ENCODE peak calls at places on chromosomes 11 and 22, in six cellular contexts. K is body of pancreas, M is IMR-90, E is tibial nerve, Z is transverse colon, B is endothelial cell of umbilical vein. I is an unnamed sample.

GRCh38 chr11:114399903-114400221 is 449 bp downstream of the C11orf71 start:
- DNase-seq in K (peak), Z (no peak), M (no peak), B (no peak), E (peak), I (peak)

GRCh38 chr11:74929431-74930363 is 19.2 kb downstream of the XRRA1 start:
- DNase-seq in E (peak), K (peak), B (peak), M (peak), Z (peak), I (peak)

GRCh38 chr11:28142724-28143123 is 34.5 kb downstream of the METTL15 start:
- DNase-seq in B (no peak), K (no peak), M (no peak), Z (no peak), E (no peak), I (no peak)

GRCh38 chr22:46018859-46019258 is 41.9 kb upstream of the WNT7B start:
- DNase-seq in E (no peak), Z (no peak), M (no peak), K (no peak), B (no peak), I (no peak)

GRCh38 chr11:117221775-117222517 is 9.9 kb downstream of the PCSK7 start:
- DNase-seq in M (peak), K (peak), Z (peak), B (no peak), E (peak), I (no peak)

GRCh38 chr22:28894320-28894719 is 10.9 kb downstream of the ZNRF3 start:
- DNase-seq in K (peak), E (no peak), M (no peak), Z (peak), B (no peak), I (peak)

GRCh38 chr11:42552786-42553185 is 759.0 kb upstream of the API5 start:
- DNase-seq in E (no peak), Z (no peak), K (peak), M (no peak), B (no peak), I (no peak)

GRCh38 chr11:104534268-104534667 is 364.0 kb downstream of the CASP12 start:
- DNase-seq in M (peak), K (no peak), E (no peak), Z (no peak), B (peak), I (no peak)

GRCh38 chr11:27678242-27678641 is 22.0 kb downstream of the BDNF start:
- DNase-seq in E (no peak), B (no peak), Z (no peak), K (no peak), M (peak), I (no peak)

GRCh38 chr22:49298834-49299750 is 528.6 kb downstream of the BRD1 start:
- DNase-seq in M (no peak), K (no peak), Z (no peak), E (no peak), B (no peak), I (no peak)

GRCh38 chr22:21000215-21000986 is 1.5 kb downstream of the THAP7 start:
- DNase-seq in K (no peak), B (no peak), M (no peak), Z (no peak), E (no peak), I (no peak)

GRCh38 chr11:116312560-116313340 is 460.0 kb downstream of the BUD13 start:
- DNase-seq in Z (peak), K (peak), B (peak), E (peak), M (no peak), I (peak)

GRCh38 chr11:95341246-95341645 is 110.2 kb upstream of the SESN3 start:
- DNase-seq in E (no peak), B (peak), Z (no peak), K (no peak), M (no peak), I (no peak)

GRCh38 chr11:91261513-91261912 is 963.1 kb upstream of the FAT3 start:
- DNase-seq in M (no peak), Z (no peak), B (no peak), K (no peak), E (no peak), I (no peak)
- TF ChIP-seq CTCF in M (no peak), Z (no peak), B (no peak), K (no peak), E (no peak), I (no peak)

GRCh38 chr11:12089041-12089440 is 21.3 kb upstream of the MICAL2 start:
- DNase-seq in E (no peak), B (no peak), M (no peak), K (no peak), Z (no peak), I (no peak)

GRCh38 chr11:12089473-12089872 is 20.9 kb upstream of the MICAL2 start:
- DNase-seq in B (peak), Z (no peak), K (no peak), E (no peak), M (peak), I (no peak)

GRCh38 chr11:12090061-12090572 is 20.3 kb upstream of the MICAL2 start:
- DNase-seq in Z (no peak), B (peak), K (no peak), E (no peak), M (peak), I (no peak)

GRCh38 chr11:12091957-12092558 is 18.3 kb upstream of the MICAL2 start:
- DNase-seq in Z (peak), K (no peak), E (no peak), M (no peak), B (no peak), I (no peak)

DNA sequence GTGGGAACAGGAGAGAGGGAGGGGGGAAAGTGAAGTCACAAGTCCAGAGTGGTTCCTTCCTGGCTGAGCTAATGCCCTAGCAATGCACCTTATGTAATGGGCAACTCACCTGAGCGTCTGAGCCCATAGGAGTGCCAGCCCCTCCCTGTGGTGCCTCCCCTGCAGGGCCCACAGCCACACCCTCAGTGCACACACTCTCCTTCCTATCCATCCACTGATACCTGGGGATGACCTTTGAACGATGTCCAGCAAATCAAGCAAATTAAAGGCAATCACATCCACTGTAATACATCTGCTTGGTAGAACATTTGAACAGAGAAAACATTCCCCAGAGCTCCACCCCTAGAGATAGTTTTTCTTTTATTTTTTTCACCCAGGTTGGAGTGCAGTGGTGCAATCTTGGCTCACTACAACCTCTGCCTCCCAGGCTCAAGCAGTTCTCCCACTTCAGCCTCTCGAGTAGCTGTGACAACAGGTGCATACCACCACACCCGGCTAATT is 19.6 kb upstream of the MICAL2 start:
- DNase-seq in B (no peak), Z (peak), M (no peak), K (peak), E (no peak), I (peak)
- TF ChIP-seq POLR2A in B (peak), Z (peak), M (no peak), K (no peak), E (no peak), I (no peak)

GRCh38 chr11:20238712-20239111 is 78.4 kb upstream of the DBX1 start:
- DNase-seq in M (no peak), Z (peak), B (no peak), K (peak), E (no peak), I (peak)

GRCh38 chr11:20247540-20248138 is 87.4 kb upstream of the DBX1 start:
- DNase-seq in B (no peak), M (no peak), Z (no peak), K (no peak), E (no peak), I (no peak)

GRCh38 chr11:20248345-20248744 is 88.1 kb upstream of the DBX1 start:
- DNase-seq in B (no peak), Z (no peak), K (no peak), E (no peak), M (no peak), I (no peak)

GRCh38 chr11:20249313-20249873 is 89.1 kb upstream of the DBX1 start:
- DNase-seq in E (no peak), Z (no peak), K (no peak), B (no peak), M (no peak), I (no peak)

DNA sequence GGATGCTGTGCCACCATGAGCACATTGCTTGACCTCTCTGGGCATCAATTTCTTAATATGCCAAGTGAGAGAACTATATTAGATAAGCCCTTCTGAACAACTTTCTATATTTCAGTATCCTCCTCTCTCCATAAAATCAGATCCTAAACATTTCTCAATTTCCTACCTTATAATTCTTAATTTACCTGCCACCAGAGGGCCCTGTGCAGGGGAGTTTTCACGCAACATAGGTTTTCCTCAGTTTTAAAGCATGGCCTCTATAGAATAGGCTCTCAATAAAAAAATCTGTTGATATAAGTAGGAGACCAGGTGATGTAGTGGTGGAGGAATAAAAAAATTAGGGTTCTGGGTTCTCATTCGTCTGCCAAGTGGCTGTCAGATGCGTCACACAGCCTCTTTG is 83.7 kb upstream of the DBX1 start:
- DNase-seq in M (no peak), B (no peak), Z (no peak), K (no peak), E (no peak), I (no peak)
- TF ChIP-seq CTCF in M (no peak), B (peak), Z (peak), K (no peak), E (no peak), I (no peak)

GRCh38 chr11:67441731-67442401 is 1.4 kb downstream of the CORO1B start:
- DNase-seq in Z (no peak), B (no peak), M (no peak), E (no peak), K (no peak), I (no peak)

GRCh38 chr11:67438121-67438902 is 830 bp upstream of the PTPRCAP start:
- DNase-seq in M (no peak), K (no peak), Z (peak), B (no peak), E (no peak), I (no peak)

GRCh38 chr11:67441082-67441683 is 2.1 kb downstream of the CORO1B start:
- DNase-seq in K (no peak), Z (no peak), E (no peak), B (no peak), M (no peak), I (no peak)

GRCh38 chr11:67440229-67441081 is 2.8 kb downstream of the CORO1B start:
- DNase-seq in K (no peak), E (no peak), Z (no peak), M (no peak), B (no peak), I (no peak)

GRCh38 chr11:67439321-67440228 is 2.1 kb upstream of the PTPRCAP start:
- DNase-seq in E (no peak), K (no peak), M (no peak), Z (peak), B (peak), I (peak)
- TF ChIP-seq POLR2A in E (no peak), K (no peak), M (no peak), Z (no peak), B (peak), I (no peak)

GRCh38 chr11:77200351-77200750 is 72.3 kb downstream of the MYO7A start:
- DNase-seq in M (no peak), Z (no peak), E (no peak), K (no peak), B (no peak), I (no peak)

GRCh38 chr11:77199346-77199745 is 71.3 kb downstream of the MYO7A start:
- DNase-seq in E (no peak), K (no peak), M (no peak), Z (no peak), B (no peak), I (no peak)

GRCh38 chr11:77197626-77198320 is 69.7 kb downstream of the MYO7A start:
- DNase-seq in B (no peak), E (no peak), K (no peak), M (no peak), Z (no peak), I (no peak)

GRCh38 chr11:77196961-77197360 is 68.9 kb downstream of the MYO7A start:
- DNase-seq in K (no peak), Z (no peak), E (no peak), B (no peak), M (no peak), I (no peak)

GRCh38 chr11:77198440-77198849 is 70.4 kb downstream of the MYO7A start:
- DNase-seq in M (peak), Z (no peak), B (peak), K (no peak), E (no peak), I (peak)
- TF ChIP-seq CTCF in M (peak), Z (no peak), B (peak), K (no peak), E (no peak), I (no peak)

I was measured in thyroid gland.